ENCODE peak calls at places on chromosomes 2 and 18, in four cellular contexts. B is A549, R is left ventricle myocardium inferior, Q is K562. J is an unnamed sample.

GRCh38 chr2:212863185-212863588 is 288.2 kb downstream of the IKZF2 start:
- DNase-seq in Q (peak), B (peak), R (no peak), J (no peak)

GRCh38 chr2:152098798-152099654 is at the start of gene CACNB4:
- DNase-seq in R (no peak), B (peak), Q (no peak), J (peak)

GRCh38 chr2:161199885-161200284 is 39.7 kb downstream of the TANK start:
- DNase-seq in Q (no peak), B (no peak), R (no peak), J (no peak)

GRCh38 chr2:206164261-206164862 is 4.7 kb downstream of the EEF1B2 start:
- DNase-seq in Q (peak), B (peak), R (no peak), J (peak)

GRCh38 chr2:19185061-19185460 is 173.4 kb downstream of the OSR1 start:
- DNase-seq in Q (no peak), B (no peak), R (no peak), J (no peak)

GRCh38 chr2:160606336-160606735 is 112.7 kb upstream of the RBMS1 start:
- DNase-seq in B (no peak), R (no peak), Q (no peak), J (no peak)

GRCh38 chr2:160108231-160108630 is 45.8 kb upstream of the PLA2R1 start:
- DNase-seq in B (no peak), Q (no peak), R (no peak), J (no peak)

GRCh38 chr2:34317797-34318196 is 718.7 kb upstream of the FAM98A start:
- DNase-seq in Q (no peak), R (no peak), B (no peak), J (peak)

GRCh38 chr2:72572501-72572900 is 253.3 kb downstream of the EXOC6B start:
- DNase-seq in Q (no peak), B (peak), R (no peak), J (no peak)

DNA sequence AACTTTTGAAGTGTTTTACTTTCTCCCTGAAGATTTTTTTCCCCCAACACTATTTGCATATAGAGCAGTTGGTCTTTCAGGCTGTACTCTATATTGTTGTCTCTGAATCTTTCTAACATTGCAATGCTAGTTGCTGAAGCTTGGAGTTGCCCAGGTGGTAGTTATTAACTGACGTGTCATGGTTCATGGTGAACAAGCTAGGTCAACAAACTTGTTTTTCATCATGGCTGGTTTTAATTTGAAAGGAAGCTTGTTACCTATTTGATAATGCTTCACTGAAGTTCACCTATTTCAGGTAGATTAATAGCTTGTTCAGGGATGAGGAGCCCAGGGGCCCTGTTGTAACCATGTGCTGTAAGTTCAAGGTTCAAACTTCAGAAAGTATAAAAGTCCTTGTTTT is 158.8 kb upstream of the ZEB2 start:
- DNase-seq in B (no peak), Q (no peak), R (no peak), J (no peak)
- H3K27ac ChIP-seq in B (no peak), Q (no peak), R (no peak), J (no peak)

GRCh38 chr2:168640039-168640438 is 162.4 kb upstream of the NOSTRIN start:
- DNase-seq in B (no peak), R (no peak), Q (no peak), J (no peak)
- H3K27ac ChIP-seq in B (no peak), R (peak), Q (no peak), J (peak)

GRCh38 chr18:80202264-80202998 is 44.9 kb downstream of the PARD6G start:
- DNase-seq in Q (no peak), R (no peak), B (no peak), J (no peak)
- H3K27ac ChIP-seq in Q (no peak), R (no peak), B (no peak), J (no peak)

DNA sequence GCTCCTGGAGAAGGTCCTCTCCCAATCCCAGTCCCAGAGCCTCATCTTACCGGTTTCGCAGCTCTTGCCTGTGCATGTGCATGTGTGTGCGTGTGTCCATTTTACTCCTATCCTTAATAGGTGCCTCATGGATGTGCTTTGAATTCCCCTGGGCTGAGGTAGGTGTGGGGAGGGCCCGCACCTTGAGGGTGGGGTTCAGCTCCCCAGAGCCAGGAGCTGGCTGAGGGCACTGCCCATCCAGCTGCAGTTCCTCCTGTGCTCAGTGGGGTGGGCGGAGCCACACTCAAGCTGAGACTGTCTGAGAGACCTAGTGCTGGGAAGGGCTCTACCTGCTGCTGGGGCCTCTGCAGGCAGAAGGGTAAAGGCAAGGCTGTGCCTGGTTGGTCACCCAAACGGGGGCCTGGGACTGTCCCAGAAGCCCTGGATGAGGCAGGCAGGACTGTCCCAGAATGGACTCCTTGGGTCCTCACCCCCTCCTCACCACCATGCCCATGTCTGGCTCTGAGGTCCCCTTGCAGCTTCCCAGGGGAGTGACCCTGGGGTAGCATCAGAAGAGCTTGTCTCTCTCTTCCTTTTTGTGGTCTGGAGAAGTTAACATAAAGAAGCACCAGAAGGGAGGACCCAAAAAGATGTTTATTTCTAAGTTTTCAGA is 8.9 kb downstream of the GDF7 start:
- DNase-seq in B (peak), Q (no peak), R (no peak), J (no peak)
- H3K27ac ChIP-seq in B (peak), Q (no peak), R (peak), J (peak)

GRCh38 chr2:31233741-31234689 is at the start of gene EHD3:
- DNase-seq in R (peak), Q (peak), B (peak), J (peak)
- H3K27ac ChIP-seq in R (peak), Q (no peak), B (peak), J (peak)

GRCh38 chr2:200865736-200865995 is 1.2 kb upstream of the CLK1 start:
- DNase-seq in R (no peak), B (no peak), Q (no peak), J (no peak)
- H3K27ac ChIP-seq in R (peak), B (no peak), Q (no peak), J (peak)